ENCODE peak calls at places on chromosomes 4 and X, in eight cellular contexts. Z, Q, U, A, X, D, W and V are unnamed samples.

GRCh38 chr4:83771113-83771705 is 235.3 kb downstream of the GPAT3 start:
- DNase-seq in Q (no peak), Z (peak; percentile 5), A (no peak), W (peak; percentile 45), U (peak; percentile 7), D (peak; percentile 51), X (no peak), V (peak; percentile 59)

GRCh38 chr4:89800527-89801103 is 36.3 kb downstream of the SNCA start:
- DNase-seq in D (no peak), Q (no peak), X (no peak), A (no peak), U (no peak), W (no peak), Z (no peak), V (no peak)

GRCh38 chrX:133983243-133983973 is 2.0 kb downstream of the GPC3 start:
- DNase-seq in Q (no peak), U (no peak), X (no peak), W (no peak), Z (no peak), D (no peak), A (no peak), V (no peak)

GRCh38 chr4:153432971-153433752 is 33.0 kb upstream of the TMEM131L start:
- DNase-seq in D (peak; percentile 77), A (no peak), Z (no peak), U (peak; percentile 74), X (peak; percentile 76), W (peak; percentile 94), Q (peak; percentile 19), V (peak; percentile 42)

GRCh38 chr4:6772223-6772928 is 10.2 kb upstream of the KIAA0232 start:
- DNase-seq in A (no peak), Q (no peak), U (peak; percentile 72), W (peak; percentile 27), Z (no peak), D (no peak), X (no peak), V (no peak)

GRCh38 chr4:24856586-24856985 is 56.3 kb downstream of the CCDC149 start:
- DNase-seq in X (no peak), D (no peak), W (no peak), U (no peak), A (no peak), Z (no peak), Q (peak; percentile 37), V (peak; percentile 89)

GRCh38 chrX:29376584-29376983 is 789.3 kb downstream of the IL1RAPL1 start:
- DNase-seq in D (no peak), W (no peak), Z (no peak), Q (no peak), X (no peak), A (no peak), U (no peak), V (no peak)

GRCh38 chr4:123750044-123750443 is 353.4 kb downstream of the SPRY1 start:
- DNase-seq in D (no peak), Q (no peak), Z (peak; percentile 46), A (no peak), W (no peak), U (no peak), X (no peak), V (peak; percentile 87)

GRCh38 chr4:40629401-40630334 is at the start of gene RBM47:
- DNase-seq in A (no peak), X (peak; percentile 55), D (peak; percentile 50), Z (peak; percentile 54), U (peak; percentile 89), Q (no peak), W (peak; percentile 91), V (no peak)

GRCh38 chr4:174631901-174632758 is 109.8 kb upstream of the HPGD start:
- DNase-seq in W (peak; percentile 25), A (no peak), Q (no peak), D (peak; percentile 24), U (no peak), Z (peak; percentile 9), X (no peak), V (no peak)

GRCh38 chr4:129978315-129978714 is 882.4 kb downstream of the C4orf33 start:
- DNase-seq in A (no peak), X (no peak), W (no peak), Q (no peak), D (no peak), Z (no peak), U (no peak), V (no peak)

GRCh38 chrX:141632124-141632523 is 42.6 kb downstream of the SPANXA2 start:
- DNase-seq in D (no peak), U (no peak), Q (no peak), W (no peak), Z (no peak), A (no peak), X (no peak), V (no peak)

GRCh38 chr4:2934077-2934812 is 29.0 kb downstream of the NOP14 start:
- DNase-seq in Q (peak; percentile 28), X (peak; percentile 65), D (no peak), U (peak; percentile 69), W (peak; percentile 58), Z (no peak), A (peak; percentile 64), V (no peak)

GRCh38 chr4:122826000-122826595 is 533 bp upstream of the FGF2 start:
- DNase-seq in D (no peak), Z (no peak), U (no peak), Q (no peak), W (no peak), A (no peak), X (no peak), V (no peak)

GRCh38 chr4:26084414-26084813 is 170.4 kb downstream of the SMIM20 start:
- DNase-seq in X (no peak), D (no peak), U (no peak), Z (no peak), A (no peak), Q (no peak), W (no peak), V (no peak)

GRCh38 chr4:26086621-26087068 is 172.6 kb downstream of the SMIM20 start:
- DNase-seq in Z (no peak), A (no peak), X (no peak), W (no peak), D (no peak), Q (no peak), U (no peak), V (no peak)

GRCh38 chr4:26087108-26087507 is 173.1 kb downstream of the SMIM20 start:
- DNase-seq in W (no peak), Q (no peak), U (no peak), D (no peak), Z (no peak), X (no peak), A (no peak), V (no peak)

GRCh38 chr4:26085581-26085980 is 171.6 kb downstream of the SMIM20 start:
- DNase-seq in D (no peak), W (no peak), A (no peak), U (no peak), X (no peak), Z (no peak), Q (no peak), V (no peak)

GRCh38 chr4:26088433-26088928 is 174.5 kb downstream of the SMIM20 start:
- DNase-seq in D (no peak), Q (no peak), Z (no peak), U (no peak), A (no peak), X (no peak), W (peak; percentile 6), V (no peak)
- H3K27ac ChIP-seq in D (no peak overlapping the region), Q (no peak overlapping the region), Z (no peak overlapping the region), U (no peak overlapping the region), A (no peak overlapping the region), X (no peak overlapping the region), W (no peak overlapping the region), V (no peak overlapping the region)

GRCh38 chr4:71816676-71817303 is 32.9 kb upstream of the GC start:
- DNase-seq in Z (no peak), Q (no peak), A (no peak), W (no peak), D (no peak), U (no peak), X (no peak), V (no peak)

GRCh38 chr4:71814433-71814832 is 30.6 kb upstream of the GC start:
- DNase-seq in Q (no peak), W (no peak), D (no peak), X (no peak), Z (peak; percentile 8), A (no peak), U (no peak), V (no peak)
- H3K4me3 ChIP-seq in Q (no peak overlapping the region), W (no peak overlapping the region), D (no peak overlapping the region), X (no peak overlapping the region), Z (no peak overlapping the region), A (no peak overlapping the region), U (no peak overlapping the region), V (no peak overlapping the region)

DNA sequence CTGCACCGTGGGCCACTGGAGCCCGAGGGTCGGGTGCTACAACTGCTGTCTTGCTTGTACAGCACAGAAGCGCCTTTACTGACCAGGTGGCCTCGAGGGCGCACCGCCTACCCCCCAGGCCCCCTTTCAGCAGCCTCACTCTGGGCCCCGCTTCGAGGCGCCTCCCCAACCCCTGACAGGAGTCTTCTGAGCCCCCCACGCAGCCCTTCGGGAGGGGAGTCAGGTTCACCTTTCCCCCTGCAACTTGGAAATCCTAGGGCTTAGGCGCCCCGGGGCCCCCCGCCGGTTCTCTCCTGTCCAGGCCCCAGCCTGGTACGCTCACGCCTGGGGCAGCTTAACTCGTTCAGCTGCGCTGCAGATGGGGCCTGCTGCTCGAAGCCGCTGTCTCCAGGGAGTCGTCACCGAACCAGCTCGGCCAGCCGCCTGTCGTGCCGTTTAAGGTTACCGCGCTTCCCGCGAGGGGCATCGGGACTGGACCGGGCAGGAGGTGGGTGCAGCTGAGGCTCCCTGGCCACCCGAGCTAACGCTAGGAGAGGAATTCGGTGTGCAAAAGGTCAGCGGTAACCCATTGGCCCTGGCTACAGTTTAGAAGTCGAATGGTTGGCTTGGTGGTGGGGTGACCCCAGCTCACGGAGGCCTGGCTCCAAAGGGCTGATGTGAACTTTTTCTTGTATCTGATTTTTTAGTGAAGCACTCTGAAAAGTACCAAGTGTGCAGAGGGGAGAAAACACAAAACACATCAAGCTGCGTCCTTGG is 58.9 kb upstream of the BCOR start:
- DNase-seq in Z (no peak), A (no peak), U (no peak), X (no peak), W (no peak), D (no peak), Q (no peak), V (peak; percentile 65)
- H3K27ac ChIP-seq in Z (no peak overlapping the region), A (peak overlapping the region; percentile 77), U (no peak overlapping the region), X (no peak overlapping the region), W (no peak overlapping the region), D (peak overlapping the region; percentile 87), Q (no peak overlapping the region), V (peak overlapping the region; percentile 98)

DNA sequence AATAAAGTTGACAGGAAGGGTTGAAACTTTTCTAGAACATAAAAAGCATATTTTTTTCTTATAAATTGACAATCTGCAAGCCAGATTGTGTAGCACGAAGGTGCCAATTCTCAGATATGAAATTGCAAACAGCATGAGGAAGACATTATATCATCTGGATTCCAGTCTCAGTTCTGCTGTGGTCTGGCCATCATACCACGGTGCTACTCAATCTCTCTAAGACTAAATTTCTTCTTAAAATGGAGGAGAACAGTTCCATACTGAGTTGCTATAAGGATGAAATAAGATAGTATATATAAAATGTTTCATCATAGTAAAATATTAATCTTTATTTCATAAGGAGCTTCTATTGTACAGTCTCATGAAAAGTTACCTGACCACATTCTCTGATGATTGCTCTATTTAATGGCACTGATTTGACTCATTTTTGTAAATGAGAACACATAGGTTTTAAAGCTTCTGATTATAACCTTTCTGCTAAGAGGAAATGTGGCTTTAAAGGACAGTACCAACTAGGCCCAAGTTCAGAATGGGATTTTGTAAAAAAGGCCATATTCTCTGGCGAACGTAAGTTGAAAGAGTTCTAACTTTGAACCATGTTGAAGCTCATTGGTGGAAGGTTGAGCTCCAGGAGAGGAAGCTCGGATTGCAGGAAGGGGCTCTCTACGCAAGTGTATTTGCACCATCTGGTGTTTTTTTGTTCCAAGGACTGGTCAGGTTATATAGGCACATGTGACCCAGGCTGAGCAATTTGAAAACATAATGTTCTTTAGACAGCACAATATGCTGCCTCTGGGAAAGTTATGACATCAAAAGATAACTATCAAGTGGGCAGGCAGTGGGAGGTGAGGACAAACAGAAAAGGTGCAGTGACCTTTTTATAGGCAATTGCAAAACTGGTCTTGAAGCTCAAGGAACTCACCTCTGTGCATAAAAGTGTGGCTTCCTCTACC is 128.1 kb downstream of the SHROOM3 start:
- DNase-seq in W (peak; percentile 64), Z (no peak), D (no peak), X (no peak), Q (no peak), A (no peak), U (no peak), V (no peak)
- H3K4me3 ChIP-seq in W (no peak overlapping the region), Z (no peak overlapping the region), D (no peak overlapping the region), X (no peak overlapping the region), Q (no peak overlapping the region), A (no peak overlapping the region), U (no peak overlapping the region), V (no peak overlapping the region)